ENCODE peak calls at places on chromosomes 16 and 17, in five cellular contexts. One of them, this sample, is unnamed.

GRCh38 chr16:85286066-85286712 is 173.9 kb upstream of the CIBAR2 start:
- DNase-seq in tibial artery: peak; percentile 90
- DNase-seq in esophagus muscularis mucosa: no peak
- DNase-seq in adrenal gland: peak; percentile 97
- DNase-seq in MM.1S: no peak
- DNase-seq in this sample: peak; percentile 86

GRCh38 chr17:9237053-9237410 is 215.7 kb downstream of the NTN1 start:
- DNase-seq in tibial artery: no peak
- DNase-seq in esophagus muscularis mucosa: no peak
- DNase-seq in adrenal gland: no peak
- DNase-seq in MM.1S: no peak
- DNase-seq in this sample: no peak

GRCh38 chr17:80718428-80718827 is 173.8 kb downstream of the RPTOR start:
- DNase-seq in tibial artery: no peak
- DNase-seq in esophagus muscularis mucosa: no peak
- DNase-seq in adrenal gland: no peak
- DNase-seq in MM.1S: no peak
- DNase-seq in this sample: no peak

GRCh38 chr16:69593756-69594155 is 28.0 kb downstream of the NFAT5 start:
- DNase-seq in tibial artery: no peak
- DNase-seq in esophagus muscularis mucosa: no peak
- DNase-seq in adrenal gland: no peak
- DNase-seq in MM.1S: no peak
- DNase-seq in this sample: no peak

GRCh38 chr17:19731626-19732025 is 15.2 kb upstream of the SLC47A2 start:
- DNase-seq in tibial artery: no peak
- DNase-seq in esophagus muscularis mucosa: no peak
- DNase-seq in adrenal gland: no peak
- DNase-seq in MM.1S: no peak
- DNase-seq in this sample: no peak

GRCh38 chr17:8153957-8154607 is 1.9 kb upstream of the PER1 start:
- DNase-seq in tibial artery: peak; percentile 99
- DNase-seq in esophagus muscularis mucosa: peak; percentile 100
- DNase-seq in adrenal gland: peak; percentile 100
- DNase-seq in MM.1S: no peak
- DNase-seq in this sample: peak; percentile 99

GRCh38 chr17:45137561-45138305 is 2.2 kb downstream of the ACBD4 start:
- DNase-seq in tibial artery: no peak
- DNase-seq in esophagus muscularis mucosa: no peak
- DNase-seq in adrenal gland: no peak
- DNase-seq in MM.1S: no peak
- DNase-seq in this sample: no peak

GRCh38 chr16:80369559-80369958 is 171.2 kb upstream of the DYNLRB2 start:
- DNase-seq in tibial artery: peak; percentile 31
- DNase-seq in esophagus muscularis mucosa: peak; percentile 88
- DNase-seq in adrenal gland: peak; percentile 66
- DNase-seq in MM.1S: peak; percentile 43
- DNase-seq in this sample: no peak

GRCh38 chr16:8660841-8661301 is 13.5 kb upstream of the ABAT start:
- DNase-seq in tibial artery: peak; percentile 41
- DNase-seq in esophagus muscularis mucosa: no peak
- DNase-seq in adrenal gland: peak; percentile 88
- DNase-seq in MM.1S: peak; percentile 49
- DNase-seq in this sample: peak; percentile 83

GRCh38 chr16:8649829-8650554 is 24.4 kb upstream of the ABAT start:
- DNase-seq in tibial artery: no peak
- DNase-seq in esophagus muscularis mucosa: no peak
- DNase-seq in adrenal gland: no peak
- DNase-seq in MM.1S: no peak
- DNase-seq in this sample: no peak

GRCh38 chr16:8656376-8656775 is 18.0 kb upstream of the ABAT start:
- DNase-seq in tibial artery: no peak
- DNase-seq in esophagus muscularis mucosa: no peak
- DNase-seq in adrenal gland: no peak
- DNase-seq in MM.1S: no peak
- DNase-seq in this sample: no peak

DNA sequence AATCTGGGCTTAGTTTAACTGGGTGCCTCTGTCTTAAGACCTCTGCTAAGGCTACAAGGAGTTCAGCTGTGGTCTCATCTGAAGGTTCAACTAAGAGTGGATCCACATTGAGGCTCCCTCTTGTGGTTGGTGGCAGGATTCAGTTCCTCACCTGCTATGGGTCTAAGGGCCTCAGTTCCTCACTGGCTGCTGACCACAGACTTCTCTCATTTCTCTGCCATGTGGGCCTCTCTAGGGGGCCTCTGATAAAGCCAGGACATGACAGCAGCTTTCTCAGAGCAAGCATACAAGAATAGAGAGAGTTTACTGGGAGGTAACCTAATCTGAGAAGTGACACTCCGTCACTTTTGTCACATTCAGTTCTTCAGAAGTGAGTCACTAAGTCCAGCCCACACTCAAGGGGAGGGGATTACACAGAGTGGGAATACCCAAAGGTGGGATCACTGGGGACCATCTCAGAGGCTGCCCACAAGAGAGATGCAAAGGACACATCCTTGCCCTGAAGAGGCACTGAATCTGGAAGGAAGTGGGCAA is 19.2 kb upstream of the ABAT start:
- DNase-seq in tibial artery: no peak
- DNase-seq in esophagus muscularis mucosa: no peak
- DNase-seq in adrenal gland: peak; percentile 68
- DNase-seq in MM.1S: peak; percentile 66
- DNase-seq in this sample: no peak
- TF ChIP-seq CTCF in tibial artery: no peak
- TF ChIP-seq CTCF in esophagus muscularis mucosa: peak; percentile 23
- TF ChIP-seq CTCF in adrenal gland: no peak
- TF ChIP-seq CTCF in MM.1S: peak; percentile 69
- TF ChIP-seq CTCF in this sample: peak; percentile 12

DNA sequence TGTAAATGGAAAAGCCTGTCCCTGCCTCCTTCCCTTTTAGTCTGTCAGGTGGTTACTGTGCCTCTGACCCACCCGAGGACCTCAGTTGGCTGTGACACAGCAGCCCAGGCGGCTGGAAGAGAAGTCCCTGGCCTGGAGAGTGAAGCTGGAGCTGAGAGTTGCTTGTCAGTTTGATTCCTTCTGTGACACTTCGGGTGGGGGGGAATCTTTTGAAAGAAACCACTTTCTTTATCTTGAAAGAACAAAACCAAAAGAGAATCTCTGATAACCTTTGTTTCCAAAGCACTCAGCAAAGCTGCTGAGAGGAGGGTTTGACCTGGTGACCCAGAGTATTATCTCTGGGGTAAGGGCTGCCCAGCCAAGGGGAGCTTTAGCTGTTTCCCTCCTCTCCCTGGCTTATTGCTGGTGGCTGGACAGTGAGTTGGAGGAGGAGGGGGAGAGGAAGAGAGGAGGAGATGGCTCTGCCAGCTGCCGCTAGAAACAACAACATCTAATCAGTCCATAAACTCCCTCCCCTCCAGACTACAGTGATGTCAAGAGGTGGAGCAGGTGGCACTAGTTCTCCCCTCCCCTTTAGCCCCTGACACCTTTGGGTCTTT is 34.0 kb downstream of the YPEL2 start:
- DNase-seq in tibial artery: no peak
- DNase-seq in esophagus muscularis mucosa: no peak
- DNase-seq in adrenal gland: no peak
- DNase-seq in MM.1S: peak; percentile 53
- DNase-seq in this sample: no peak
- H3K4me1 ChIP-seq in tibial artery: peaks cover 90% of the 10 kb centered on the region
- H3K4me1 ChIP-seq in esophagus muscularis mucosa: peaks cover 98% of the 10 kb centered on the region
- H3K4me1 ChIP-seq in adrenal gland: peaks cover 85% of the 10 kb centered on the region
- H3K4me1 ChIP-seq in MM.1S: peaks cover 34% of the 10 kb centered on the region
- H3K4me1 ChIP-seq in this sample: peaks cover 97% of the 10 kb centered on the region

GRCh38 chr16:29972992-29973383 is 680 bp upstream of the TAOK2 start:
- DNase-seq in tibial artery: no peak
- DNase-seq in esophagus muscularis mucosa: no peak
- DNase-seq in adrenal gland: no peak
- DNase-seq in MM.1S: no peak
- DNase-seq in this sample: no peak
- H3K27ac ChIP-seq in tibial artery: peak overlapping the region; percentile 86
- H3K27ac ChIP-seq in esophagus muscularis mucosa: peak overlapping the region; percentile 92
- H3K27ac ChIP-seq in adrenal gland: no peak overlapping the region
- H3K27ac ChIP-seq in MM.1S: no peak overlapping the region
- H3K27ac ChIP-seq in this sample: no peak overlapping the region

DNA sequence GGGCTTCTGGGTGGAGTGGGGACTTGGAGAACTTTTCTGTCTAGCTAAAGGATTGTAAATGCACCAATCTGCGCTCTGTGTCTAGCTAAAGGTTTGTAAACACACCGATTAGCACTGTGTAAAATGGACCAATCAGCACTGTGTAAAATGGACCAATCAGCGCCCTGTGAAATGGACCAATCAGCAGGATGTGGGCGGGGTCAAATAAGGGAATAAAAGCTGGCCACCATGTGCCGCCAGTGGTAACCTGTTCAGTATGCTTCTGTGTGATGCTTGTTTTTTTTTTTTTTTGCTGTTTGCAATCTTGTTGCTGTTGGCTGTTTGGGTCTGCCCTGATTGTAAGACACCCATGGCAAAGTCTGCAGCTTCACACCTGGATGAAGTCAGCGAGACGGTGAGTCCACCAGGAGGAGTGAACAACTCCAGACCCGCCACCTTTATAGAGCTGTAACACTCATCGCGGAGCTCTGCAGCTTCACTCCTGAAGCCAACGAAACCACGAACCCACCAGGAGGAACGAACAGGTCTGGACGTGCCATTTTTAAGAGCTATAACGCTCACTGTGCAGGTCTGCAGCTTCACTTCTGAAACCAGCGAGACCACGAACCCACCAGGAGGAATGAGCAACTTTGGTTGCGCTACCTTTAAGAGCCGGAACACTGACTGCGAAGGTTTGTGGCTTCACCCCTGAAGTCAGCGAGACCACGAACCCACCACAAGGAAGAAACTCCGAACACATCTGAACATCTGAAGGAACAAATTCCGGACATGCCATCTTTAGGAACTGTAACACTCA is 85.0 kb upstream of the MED9 start:
- DNase-seq in tibial artery: no peak
- DNase-seq in esophagus muscularis mucosa: no peak
- DNase-seq in adrenal gland: no peak
- DNase-seq in MM.1S: peak; percentile 24
- DNase-seq in this sample: no peak
- TF ChIP-seq CTCF in tibial artery: no peak
- TF ChIP-seq CTCF in esophagus muscularis mucosa: no peak
- TF ChIP-seq CTCF in adrenal gland: no peak
- TF ChIP-seq CTCF in MM.1S: no peak
- TF ChIP-seq CTCF in this sample: no peak

GRCh38 chr16:28531777-28532744 is 6.7 kb downstream of the NUPR1 start:
- DNase-seq in tibial artery: peak; percentile 92
- DNase-seq in esophagus muscularis mucosa: no peak
- DNase-seq in adrenal gland: peak; percentile 93
- DNase-seq in MM.1S: no peak
- DNase-seq in this sample: peak; percentile 92
- H3K4me1 ChIP-seq in tibial artery: peaks cover 24% of the 10 kb centered on the region
- H3K4me1 ChIP-seq in esophagus muscularis mucosa: peaks cover 45% of the 10 kb centered on the region
- H3K4me1 ChIP-seq in adrenal gland: peaks cover 39% of the 10 kb centered on the region
- H3K4me1 ChIP-seq in MM.1S: no peaks in the 10 kb centered on the region
- H3K4me1 ChIP-seq in this sample: peaks cover 62% of the 10 kb centered on the region

GRCh38 chr17:3894188-3894587 is 1.3 kb upstream of the CAMKK1 start:
- DNase-seq in tibial artery: no peak
- DNase-seq in esophagus muscularis mucosa: no peak
- DNase-seq in adrenal gland: no peak
- DNase-seq in MM.1S: no peak
- DNase-seq in this sample: no peak

GRCh38 chr17:3894927-3895343 is 2.1 kb upstream of the CAMKK1 start:
- DNase-seq in tibial artery: no peak
- DNase-seq in esophagus muscularis mucosa: no peak
- DNase-seq in adrenal gland: peak; percentile 83
- DNase-seq in MM.1S: no peak
- DNase-seq in this sample: peak; percentile 87

GRCh38 chr17:3895354-3895753 is 2.5 kb upstream of the CAMKK1 start:
- DNase-seq in tibial artery: no peak
- DNase-seq in esophagus muscularis mucosa: no peak
- DNase-seq in adrenal gland: no peak
- DNase-seq in MM.1S: no peak
- DNase-seq in this sample: no peak

GRCh38 chr17:3897731-3898130 is 4.9 kb upstream of the CAMKK1 start:
- DNase-seq in tibial artery: no peak
- DNase-seq in esophagus muscularis mucosa: no peak
- DNase-seq in adrenal gland: no peak
- DNase-seq in MM.1S: no peak
- DNase-seq in this sample: no peak

GRCh38 chr17:3896108-3897099 is 3.6 kb upstream of the CAMKK1 start:
- DNase-seq in tibial artery: no peak
- DNase-seq in esophagus muscularis mucosa: no peak
- DNase-seq in adrenal gland: no peak
- DNase-seq in MM.1S: no peak
- DNase-seq in this sample: peak; percentile 93
- H3K27ac ChIP-seq in tibial artery: peak overlapping the region; percentile 64
- H3K27ac ChIP-seq in esophagus muscularis mucosa: peak overlapping the region; percentile 91
- H3K27ac ChIP-seq in adrenal gland: no peak overlapping the region
- H3K27ac ChIP-seq in MM.1S: no peak overlapping the region
- H3K27ac ChIP-seq in this sample: peak overlapping the region; percentile 93

DNA sequence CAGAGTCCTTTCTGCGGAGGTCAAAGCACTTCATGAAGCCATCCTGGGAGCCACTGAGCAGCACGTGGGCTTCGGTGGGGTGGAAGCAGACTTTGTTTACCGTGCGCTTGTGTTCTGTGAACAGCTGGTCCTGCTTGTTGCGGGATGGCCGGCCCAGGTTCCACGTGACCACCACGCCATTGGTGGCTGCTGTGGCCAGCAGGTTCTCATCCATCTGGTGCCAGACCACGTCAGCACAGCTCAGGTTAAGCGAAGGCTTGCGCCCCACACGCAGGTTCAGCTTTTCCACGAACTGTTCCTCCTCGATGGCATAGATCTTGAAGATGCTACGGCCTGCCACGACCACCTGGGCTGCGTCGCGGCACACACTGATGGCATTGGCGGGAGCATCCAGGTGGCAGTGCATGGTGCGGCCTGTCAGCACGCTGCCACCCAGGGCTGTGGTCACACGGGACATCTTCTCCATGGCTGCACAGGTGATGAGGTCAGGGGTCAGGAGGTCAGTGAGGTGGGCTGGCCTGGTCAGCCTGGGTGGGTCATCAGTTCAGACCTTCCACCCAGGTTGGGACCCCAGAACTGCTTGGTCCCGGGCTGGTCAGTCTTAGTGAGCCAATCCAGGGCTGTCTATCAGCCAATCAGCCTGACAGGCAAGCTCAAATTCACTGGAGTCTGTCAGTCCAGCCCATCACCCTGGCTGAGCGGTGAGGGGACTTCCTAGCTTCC is 862 bp downstream of the WDR24 start:
- DNase-seq in tibial artery: no peak
- DNase-seq in esophagus muscularis mucosa: no peak
- DNase-seq in adrenal gland: no peak
- DNase-seq in MM.1S: no peak
- DNase-seq in this sample: no peak
- TF ChIP-seq CTCF in tibial artery: no peak
- TF ChIP-seq CTCF in esophagus muscularis mucosa: no peak
- TF ChIP-seq CTCF in adrenal gland: no peak
- TF ChIP-seq CTCF in MM.1S: no peak
- TF ChIP-seq CTCF in this sample: no peak

This sample was measured in thyroid gland.